ENCODE peak calls at places on chromosomes 1 and 21, in eight cellular contexts. One of them, this sample, is unnamed.

GRCh38 chr21:45957986-45958610 is 23.5 kb upstream of the COL6A1 start:
- DNase-seq in colonic mucosa: no peak
- DNase-seq in transverse colon: no peak
- DNase-seq in upper lobe of right lung: no peak
- DNase-seq in AG04450: no peak
- DNase-seq in ovary: peak; percentile 64
- DNase-seq in pancreas: no peak
- DNase-seq in lower lobe of right lung: no peak
- DNase-seq in this sample: no peak

GRCh38 chr1:183234660-183235476 is 48.8 kb downstream of the LAMC2 start:
- DNase-seq in AG04450: peak; percentile 83
- DNase-seq in transverse colon: peak; percentile 33
- DNase-seq in colonic mucosa: peak; percentile 38
- DNase-seq in pancreas: no peak
- DNase-seq in lower lobe of right lung: no peak
- DNase-seq in ovary: peak; percentile 73
- DNase-seq in upper lobe of right lung: no peak
- DNase-seq in this sample: no peak

GRCh38 chr1:158163000-158163947 is 17.4 kb upstream of the CD1D start:
- DNase-seq in AG04450: no peak
- DNase-seq in transverse colon: peak; percentile 28
- DNase-seq in pancreas: no peak
- DNase-seq in lower lobe of right lung: no peak
- DNase-seq in ovary: no peak
- DNase-seq in upper lobe of right lung: no peak
- DNase-seq in colonic mucosa: no peak
- DNase-seq in this sample: no peak

GRCh38 chr1:208232639-208233038 is 11.5 kb downstream of the PLXNA2 start:
- DNase-seq in AG04450: no peak
- DNase-seq in colonic mucosa: no peak
- DNase-seq in transverse colon: no peak
- DNase-seq in ovary: no peak
- DNase-seq in pancreas: no peak
- DNase-seq in upper lobe of right lung: no peak
- DNase-seq in lower lobe of right lung: no peak
- DNase-seq in this sample: no peak

GRCh38 chr1:216710598-216711333 is 12.5 kb downstream of the ESRRG start:
- DNase-seq in ovary: no peak
- DNase-seq in AG04450: no peak
- DNase-seq in lower lobe of right lung: no peak
- DNase-seq in pancreas: no peak
- DNase-seq in colonic mucosa: no peak
- DNase-seq in transverse colon: no peak
- DNase-seq in upper lobe of right lung: no peak
- DNase-seq in this sample: no peak

GRCh38 chr1:183180213-183180612 is 5.9 kb upstream of the LAMC2 start:
- DNase-seq in colonic mucosa: peak; percentile 58
- DNase-seq in AG04450: peak; percentile 65
- DNase-seq in transverse colon: peak; percentile 40
- DNase-seq in lower lobe of right lung: no peak
- DNase-seq in ovary: no peak
- DNase-seq in pancreas: no peak
- DNase-seq in upper lobe of right lung: no peak
- DNase-seq in this sample: peak; percentile 65

GRCh38 chr1:205913451-205914204 is 29.6 kb downstream of the SLC26A9 start:
- DNase-seq in upper lobe of right lung: peak; percentile 78
- DNase-seq in ovary: peak; percentile 83
- DNase-seq in AG04450: no peak
- DNase-seq in pancreas: peak; percentile 83
- DNase-seq in colonic mucosa: no peak
- DNase-seq in transverse colon: no peak
- DNase-seq in lower lobe of right lung: peak; percentile 79
- DNase-seq in this sample: peak; percentile 76

GRCh38 chr1:103267271-103267670 is 158.9 kb upstream of the COL11A1 start:
- DNase-seq in ovary: no peak
- DNase-seq in AG04450: no peak
- DNase-seq in transverse colon: no peak
- DNase-seq in upper lobe of right lung: no peak
- DNase-seq in lower lobe of right lung: no peak
- DNase-seq in colonic mucosa: no peak
- DNase-seq in pancreas: no peak
- DNase-seq in this sample: no peak

GRCh38 chr1:51119331-51119730 is 17.3 kb downstream of the C1orf185 start:
- DNase-seq in pancreas: no peak
- DNase-seq in colonic mucosa: no peak
- DNase-seq in ovary: no peak
- DNase-seq in AG04450: no peak
- DNase-seq in transverse colon: no peak
- DNase-seq in upper lobe of right lung: no peak
- DNase-seq in lower lobe of right lung: no peak
- DNase-seq in this sample: no peak

GRCh38 chr1:8374812-8375211 is 56.9 kb downstream of the SLC45A1 start:
- DNase-seq in lower lobe of right lung: no peak
- DNase-seq in ovary: no peak
- DNase-seq in AG04450: no peak
- DNase-seq in transverse colon: peak; percentile 49
- DNase-seq in upper lobe of right lung: no peak
- DNase-seq in colonic mucosa: peak; percentile 54
- DNase-seq in pancreas: no peak
- DNase-seq in this sample: no peak

GRCh38 chr21:28993293-28993629 is 584 bp upstream of the LTN1 start:
- DNase-seq in AG04450: no peak
- DNase-seq in lower lobe of right lung: no peak
- DNase-seq in upper lobe of right lung: no peak
- DNase-seq in pancreas: no peak
- DNase-seq in transverse colon: no peak
- DNase-seq in ovary: no peak
- DNase-seq in colonic mucosa: no peak
- DNase-seq in this sample: no peak

GRCh38 chr1:59055908-59056719 is 240.8 kb upstream of the FGGY start:
- DNase-seq in upper lobe of right lung: no peak
- DNase-seq in transverse colon: no peak
- DNase-seq in pancreas: no peak
- DNase-seq in AG04450: no peak
- DNase-seq in ovary: peak; percentile 52
- DNase-seq in colonic mucosa: no peak
- DNase-seq in lower lobe of right lung: no peak
- DNase-seq in this sample: no peak

GRCh38 chr1:181152892-181153633 is 64.6 kb downstream of the IER5 start:
- DNase-seq in AG04450: peak; percentile 78
- DNase-seq in lower lobe of right lung: peak; percentile 86
- DNase-seq in transverse colon: peak; percentile 74
- DNase-seq in colonic mucosa: peak; percentile 56
- DNase-seq in ovary: peak; percentile 93
- DNase-seq in pancreas: peak; percentile 82
- DNase-seq in upper lobe of right lung: peak; percentile 82
- DNase-seq in this sample: peak; percentile 96

GRCh38 chr21:31865429-31865970 is 7.3 kb upstream of the HUNK start:
- DNase-seq in pancreas: no peak
- DNase-seq in AG04450: no peak
- DNase-seq in transverse colon: no peak
- DNase-seq in ovary: peak; percentile 47
- DNase-seq in lower lobe of right lung: no peak
- DNase-seq in colonic mucosa: no peak
- DNase-seq in upper lobe of right lung: no peak
- DNase-seq in this sample: no peak

GRCh38 chr1:45364294-45364693 is 24.1 kb upstream of the MUTYH start:
- DNase-seq in ovary: no peak
- DNase-seq in AG04450: no peak
- DNase-seq in pancreas: no peak
- DNase-seq in lower lobe of right lung: no peak
- DNase-seq in transverse colon: no peak
- DNase-seq in upper lobe of right lung: no peak
- DNase-seq in colonic mucosa: no peak
- DNase-seq in this sample: no peak

GRCh38 chr1:192550922-192551534 is 24.5 kb upstream of the RGS1 start:
- DNase-seq in colonic mucosa: no peak
- DNase-seq in lower lobe of right lung: no peak
- DNase-seq in upper lobe of right lung: no peak
- DNase-seq in ovary: no peak
- DNase-seq in pancreas: no peak
- DNase-seq in transverse colon: no peak
- DNase-seq in AG04450: no peak
- DNase-seq in this sample: no peak

GRCh38 chr1:22117238-22117637 is 25.7 kb downstream of the WNT4 start:
- DNase-seq in ovary: peak; percentile 45
- DNase-seq in AG04450: no peak
- DNase-seq in upper lobe of right lung: no peak
- DNase-seq in lower lobe of right lung: no peak
- DNase-seq in pancreas: no peak
- DNase-seq in colonic mucosa: no peak
- DNase-seq in transverse colon: no peak
- DNase-seq in this sample: no peak

GRCh38 chr1:82534996-82535395 is 734.3 kb downstream of the ADGRL2 start:
- DNase-seq in ovary: no peak
- DNase-seq in upper lobe of right lung: no peak
- DNase-seq in transverse colon: no peak
- DNase-seq in lower lobe of right lung: no peak
- DNase-seq in colonic mucosa: no peak
- DNase-seq in pancreas: no peak
- DNase-seq in AG04450: no peak
- DNase-seq in this sample: no peak

GRCh38 chr1:94620345-94621031 is 78.9 kb upstream of the F3 start:
- DNase-seq in upper lobe of right lung: no peak
- DNase-seq in ovary: no peak
- DNase-seq in transverse colon: no peak
- DNase-seq in lower lobe of right lung: no peak
- DNase-seq in colonic mucosa: peak; percentile 22
- DNase-seq in pancreas: no peak
- DNase-seq in AG04450: no peak
- DNase-seq in this sample: no peak

GRCh38 chr1:91171906-91172305 is 150.1 kb upstream of the ZNF644 start:
- DNase-seq in AG04450: no peak
- DNase-seq in pancreas: no peak
- DNase-seq in ovary: no peak
- DNase-seq in upper lobe of right lung: no peak
- DNase-seq in colonic mucosa: no peak
- DNase-seq in transverse colon: no peak
- DNase-seq in lower lobe of right lung: no peak
- DNase-seq in this sample: no peak

GRCh38 chr21:32335601-32336575 is 37.2 kb downstream of the MRAP start:
- DNase-seq in colonic mucosa: no peak
- DNase-seq in lower lobe of right lung: no peak
- DNase-seq in upper lobe of right lung: no peak
- DNase-seq in pancreas: no peak
- DNase-seq in ovary: no peak
- DNase-seq in AG04450: no peak
- DNase-seq in transverse colon: no peak
- DNase-seq in this sample: no peak

GRCh38 chr1:94044290-94044790 is 76.6 kb downstream of the ABCA4 start:
- DNase-seq in colonic mucosa: peak; percentile 27
- DNase-seq in AG04450: no peak
- DNase-seq in ovary: no peak
- DNase-seq in lower lobe of right lung: peak; percentile 76
- DNase-seq in transverse colon: peak; percentile 29
- DNase-seq in upper lobe of right lung: peak; percentile 78
- DNase-seq in pancreas: no peak
- DNase-seq in this sample: peak; percentile 83

GRCh38 chr1:15328785-15329480 is 80.8 kb upstream of the EFHD2 start:
- DNase-seq in AG04450: no peak
- DNase-seq in upper lobe of right lung: no peak
- DNase-seq in colonic mucosa: peak; percentile 53
- DNase-seq in ovary: peak; percentile 73
- DNase-seq in transverse colon: no peak
- DNase-seq in lower lobe of right lung: peak; percentile 56
- DNase-seq in pancreas: peak; percentile 68
- DNase-seq in this sample: peak; percentile 83

GRCh38 chr1:177964336-177964735 is 5.5 kb downstream of the SEC16B start:
- DNase-seq in transverse colon: no peak
- DNase-seq in AG04450: no peak
- DNase-seq in pancreas: no peak
- DNase-seq in ovary: no peak
- DNase-seq in colonic mucosa: no peak
- DNase-seq in upper lobe of right lung: no peak
- DNase-seq in lower lobe of right lung: no peak
- DNase-seq in this sample: no peak

GRCh38 chr1:72282271-72282656 is at the start of gene NEGR1:
- DNase-seq in ovary: peak; percentile 73
- DNase-seq in AG04450: peak; percentile 38
- DNase-seq in lower lobe of right lung: peak; percentile 60
- DNase-seq in pancreas: peak; percentile 70
- DNase-seq in upper lobe of right lung: peak; percentile 68
- DNase-seq in transverse colon: peak; percentile 35
- DNase-seq in colonic mucosa: peak; percentile 29
- DNase-seq in this sample: peak; percentile 22

GRCh38 chr1:115098979-115099692 is 9.8 kb upstream of the TSPAN2 start:
- DNase-seq in ovary: no peak
- DNase-seq in pancreas: no peak
- DNase-seq in upper lobe of right lung: no peak
- DNase-seq in colonic mucosa: peak; percentile 65
- DNase-seq in AG04450: no peak
- DNase-seq in transverse colon: peak; percentile 72
- DNase-seq in lower lobe of right lung: peak; percentile 60
- DNase-seq in this sample: no peak
- H3K4me3 ChIP-seq in ovary: peak overlapping the region; percentile 18
- H3K4me3 ChIP-seq in pancreas: peak overlapping the region; percentile 9
- H3K4me3 ChIP-seq in upper lobe of right lung: peak overlapping the region; percentile 28
- H3K4me3 ChIP-seq in colonic mucosa: peak overlapping the region; percentile 31
- H3K4me3 ChIP-seq in AG04450: peak overlapping the region; percentile 12
- H3K4me3 ChIP-seq in transverse colon: peak overlapping the region; percentile 34
- H3K4me3 ChIP-seq in lower lobe of right lung: peak overlapping the region; percentile 46
- H3K4me3 ChIP-seq in this sample: no peak overlapping the region

GRCh38 chr21:18387994-18388393 is 15.6 kb downstream of the TMPRSS15 start:
- DNase-seq in AG04450: no peak
- DNase-seq in upper lobe of right lung: no peak
- DNase-seq in ovary: no peak
- DNase-seq in pancreas: no peak
- DNase-seq in transverse colon: no peak
- DNase-seq in lower lobe of right lung: no peak
- DNase-seq in colonic mucosa: no peak
- DNase-seq in this sample: no peak
- TF ChIP-seq CTCF in AG04450: no peak
- TF ChIP-seq CTCF in upper lobe of right lung: no peak
- TF ChIP-seq CTCF in ovary: no peak
- TF ChIP-seq CTCF in pancreas: no peak
- TF ChIP-seq CTCF in transverse colon: no peak
- TF ChIP-seq CTCF in lower lobe of right lung: no peak
- TF ChIP-seq CTCF in colonic mucosa: no peak
- TF ChIP-seq CTCF in this sample: no peak

GRCh38 chr21:44555200-44555875 is 3.3 kb downstream of the KRTAP10-3 start:
- DNase-seq in transverse colon: no peak
- DNase-seq in AG04450: no peak
- DNase-seq in lower lobe of right lung: peak; percentile 14
- DNase-seq in upper lobe of right lung: peak; percentile 50
- DNase-seq in colonic mucosa: no peak
- DNase-seq in ovary: no peak
- DNase-seq in pancreas: no peak
- DNase-seq in this sample: no peak
- H3K27me3 ChIP-seq in transverse colon: peaks cover 23% of the 10 kb centered on the region
- H3K27me3 ChIP-seq in AG04450: peaks cover 5% of the 10 kb centered on the region
- H3K27me3 ChIP-seq in lower lobe of right lung: peaks cover 10% of the 10 kb centered on the region
- H3K27me3 ChIP-seq in upper lobe of right lung: peaks cover 9% of the 10 kb centered on the region
- H3K27me3 ChIP-seq in colonic mucosa: no peaks in the 10 kb centered on the region
- H3K27me3 ChIP-seq in ovary: no peaks in the 10 kb centered on the region
- H3K27me3 ChIP-seq in pancreas: no peaks in the 10 kb centered on the region
- H3K27me3 ChIP-seq in this sample: peaks cover 44% of the 10 kb centered on the region

DNA sequence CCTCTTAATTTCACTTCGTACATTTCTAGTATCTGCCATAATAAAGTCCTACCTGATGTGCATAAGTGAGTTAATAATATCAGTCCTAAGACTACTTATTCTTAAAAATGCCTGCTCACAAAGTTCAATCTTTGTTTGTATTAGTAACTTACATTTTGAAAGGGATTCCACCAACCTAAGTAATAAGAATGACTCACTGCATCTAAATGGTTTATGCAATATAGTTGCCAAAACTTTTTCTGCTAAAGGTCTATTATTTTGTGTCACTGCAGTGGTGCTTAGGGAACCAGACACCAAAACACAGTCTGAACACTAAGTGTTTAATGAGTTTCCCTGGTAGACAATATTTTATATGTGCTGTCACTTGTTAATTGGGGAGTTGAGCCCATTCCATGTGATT is 1.8 kb downstream of the ZNF669 start:
- DNase-seq in colonic mucosa: no peak
- DNase-seq in pancreas: no peak
- DNase-seq in lower lobe of right lung: no peak
- DNase-seq in AG04450: no peak
- DNase-seq in transverse colon: no peak
- DNase-seq in ovary: no peak
- DNase-seq in upper lobe of right lung: no peak
- DNase-seq in this sample: no peak
- H3K4me3 ChIP-seq in colonic mucosa: no peak overlapping the region
- H3K4me3 ChIP-seq in pancreas: no peak overlapping the region
- H3K4me3 ChIP-seq in lower lobe of right lung: no peak overlapping the region
- H3K4me3 ChIP-seq in AG04450: peak overlapping the region; percentile 27
- H3K4me3 ChIP-seq in transverse colon: no peak overlapping the region
- H3K4me3 ChIP-seq in ovary: no peak overlapping the region
- H3K4me3 ChIP-seq in upper lobe of right lung: peak overlapping the region; percentile 68
- H3K4me3 ChIP-seq in this sample: no peak overlapping the region